ENCODE peak calls at places on chromosome 3, in six cellular contexts. B is GM12878, O is K562, Q is A549, I is NB4, X is HepG2. A is an unnamed sample.

GRCh38 chr3:175002732-175003143 is 143.6 kb downstream of the NAALADL2 start:
- DNase-seq in X (no peak), B (no peak), I (no peak), O (no peak), Q (no peak), A (no peak)

GRCh38 chr3:174495231-174495755 is 363.8 kb upstream of the NAALADL2 start:
- DNase-seq in X (no peak), I (no peak), Q (no peak), B (no peak), O (no peak), A (no peak)

GRCh38 chr3:23865595-23866396 is 51.0 kb downstream of the NKIRAS1 start:
- DNase-seq in Q (peak), B (peak), O (no peak), X (peak), I (no peak), A (peak)

GRCh38 chr3:106206165-106206564 is 337.4 kb upstream of the CBLB start:
- DNase-seq in I (no peak), Q (no peak), X (no peak), O (no peak), B (peak), A (peak)

GRCh38 chr3:2504912-2505311 is 406.2 kb downstream of the CNTN4 start:
- DNase-seq in O (no peak), X (no peak), Q (no peak), B (no peak), I (no peak), A (no peak)

GRCh38 chr3:188331166-188331565 is 177.2 kb downstream of the LPP start:
- DNase-seq in I (no peak), X (no peak), B (no peak), O (no peak), Q (no peak), A (no peak)

GRCh38 chr3:109643590-109643989 is 306.2 kb upstream of the DPPA4 start:
- DNase-seq in Q (peak), B (no peak), O (no peak), I (peak), X (peak), A (no peak)

GRCh38 chr3:66490214-66490613 is 10.6 kb downstream of the LRIG1 start:
- DNase-seq in B (no peak), O (no peak), I (no peak), X (no peak), Q (no peak), A (peak)

GRCh38 chr3:45940781-45941365 is 2.4 kb upstream of the CXCR6 start:
- DNase-seq in X (no peak), B (no peak), Q (no peak), O (no peak), I (no peak), A (no peak)

GRCh38 chr3:31105438-31106077 is 211.1 kb upstream of the GADL1 start:
- DNase-seq in O (peak), Q (peak), X (no peak), B (no peak), I (no peak), A (peak)

GRCh38 chr3:96970211-96970610 is 155.8 kb downstream of the EPHA6 start:
- DNase-seq in B (no peak), O (no peak), I (no peak), Q (no peak), X (no peak), A (no peak)

GRCh38 chr3:167901087-167901486 is 165.6 kb downstream of the SERPINI1 start:
- DNase-seq in Q (no peak), X (no peak), I (no peak), O (no peak), B (no peak), A (no peak)

GRCh38 chr3:30518201-30518864 is 88.1 kb upstream of the TGFBR2 start:
- DNase-seq in Q (peak), X (peak), I (no peak), O (no peak), B (no peak), A (peak)

DNA sequence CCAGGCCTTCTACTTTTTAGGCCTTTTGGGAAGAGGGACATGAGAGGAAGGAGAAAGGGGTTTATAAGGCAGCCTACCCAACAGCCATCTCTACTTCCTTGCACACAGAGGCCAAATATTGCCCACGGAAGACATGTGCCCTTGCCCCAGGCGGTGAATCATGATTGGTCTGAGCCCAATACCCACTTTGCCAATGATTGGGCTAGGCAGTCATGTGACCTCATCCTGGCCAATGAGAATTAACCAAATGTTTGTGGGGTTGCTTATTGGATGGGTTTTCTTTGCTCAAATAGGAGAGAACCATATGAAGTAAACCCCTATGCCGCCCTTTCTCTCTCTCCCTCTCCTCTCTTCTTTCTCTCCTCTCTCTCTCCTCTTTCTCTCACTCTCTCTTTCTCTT is 42.1 kb upstream of the ATP1B3 start:
- DNase-seq in X (no peak), Q (no peak), B (no peak), I (no peak), O (peak), A (no peak)
- TF ChIP-seq MYC in X (no peak), Q (no peak), B (no peak), I (no peak), O (no peak), A (no peak)

GRCh38 chr3:99317196-99317595 is 321.2 kb upstream of the COL8A1 start:
- DNase-seq in O (no peak), B (no peak), Q (no peak), I (no peak), X (no peak), A (no peak)

GRCh38 chr3:99321261-99321660 is 317.1 kb upstream of the COL8A1 start:
- DNase-seq in O (no peak), Q (no peak), I (no peak), X (no peak), B (no peak), A (peak)

GRCh38 chr3:99319450-99319849 is 318.9 kb upstream of the COL8A1 start:
- DNase-seq in O (no peak), B (no peak), Q (no peak), I (no peak), X (no peak), A (no peak)

GRCh38 chr3:99322551-99322950 is 315.8 kb upstream of the COL8A1 start:
- DNase-seq in B (no peak), I (no peak), X (no peak), O (no peak), Q (no peak), A (no peak)

GRCh38 chr3:99319961-99320360 is 318.4 kb upstream of the COL8A1 start:
- DNase-seq in I (no peak), O (no peak), B (no peak), Q (no peak), X (no peak), A (peak)
- TF ChIP-seq MYC in I (no peak), O (no peak), B (no peak), Q (no peak), X (no peak), A (no peak)

GRCh38 chr3:184289426-184289938 is 9.6 kb upstream of the PSMD2 start:
- DNase-seq in B (no peak), O (peak), I (peak), X (no peak), Q (peak), A (peak)
- TF ChIP-seq MYC in B (no peak), O (no peak), I (peak), X (no peak), Q (no peak), A (no peak)

GRCh38 chr3:177294221-177294620 is 96.9 kb upstream of the TBL1XR1 start:
- DNase-seq in O (no peak), Q (no peak), B (no peak), I (no peak), X (no peak), A (no peak)
- TF ChIP-seq MYC in O (no peak), Q (no peak), B (no peak), I (no peak), X (no peak), A (no peak)

DNA sequence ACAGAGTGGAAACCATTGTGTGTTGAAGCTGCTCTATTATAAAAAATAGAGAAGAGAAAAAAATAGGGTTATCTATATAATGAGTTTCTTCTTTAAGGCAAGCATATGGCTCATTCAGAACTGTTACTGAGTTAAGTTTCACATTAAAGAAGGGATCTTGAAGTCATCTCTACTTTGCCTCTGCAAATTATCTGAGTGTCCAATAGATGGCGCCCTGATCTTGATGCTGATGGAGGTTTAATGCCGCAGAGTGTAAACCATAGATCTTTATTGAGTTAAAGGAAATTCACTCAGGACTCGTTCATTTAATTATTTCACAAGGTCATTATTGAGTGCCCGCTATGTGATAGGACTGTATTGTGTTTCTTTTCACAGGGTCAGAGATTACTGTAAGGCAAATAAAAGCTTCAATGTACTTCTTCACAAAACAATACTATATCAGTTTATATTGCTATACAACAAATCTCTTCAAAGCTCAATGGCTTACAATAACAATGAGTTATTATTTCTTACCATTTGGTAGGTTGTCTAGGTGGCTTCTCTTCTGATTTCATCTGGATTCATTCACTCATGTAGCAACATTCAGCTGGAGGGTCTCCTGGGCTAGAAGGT is 171.4 kb downstream of the NSUN3 start:
- DNase-seq in X (peak), Q (peak), O (peak), I (peak), B (no peak), A (peak)
- TF ChIP-seq MYC in X (no peak), Q (no peak), O (no peak), I (no peak), B (no peak), A (no peak)

GRCh38 chr3:124486324-124486723 is 243.9 kb upstream of the UMPS start:
- DNase-seq in I (no peak), Q (peak), O (no peak), X (no peak), B (no peak), A (no peak)

GRCh38 chr3:124489506-124489905 is 240.7 kb upstream of the UMPS start:
- DNase-seq in Q (no peak), I (no peak), O (no peak), B (no peak), X (no peak), A (no peak)

GRCh38 chr3:124478834-124479233 is 251.4 kb upstream of the UMPS start:
- DNase-seq in B (no peak), Q (no peak), O (no peak), X (no peak), I (no peak), A (no peak)

DNA sequence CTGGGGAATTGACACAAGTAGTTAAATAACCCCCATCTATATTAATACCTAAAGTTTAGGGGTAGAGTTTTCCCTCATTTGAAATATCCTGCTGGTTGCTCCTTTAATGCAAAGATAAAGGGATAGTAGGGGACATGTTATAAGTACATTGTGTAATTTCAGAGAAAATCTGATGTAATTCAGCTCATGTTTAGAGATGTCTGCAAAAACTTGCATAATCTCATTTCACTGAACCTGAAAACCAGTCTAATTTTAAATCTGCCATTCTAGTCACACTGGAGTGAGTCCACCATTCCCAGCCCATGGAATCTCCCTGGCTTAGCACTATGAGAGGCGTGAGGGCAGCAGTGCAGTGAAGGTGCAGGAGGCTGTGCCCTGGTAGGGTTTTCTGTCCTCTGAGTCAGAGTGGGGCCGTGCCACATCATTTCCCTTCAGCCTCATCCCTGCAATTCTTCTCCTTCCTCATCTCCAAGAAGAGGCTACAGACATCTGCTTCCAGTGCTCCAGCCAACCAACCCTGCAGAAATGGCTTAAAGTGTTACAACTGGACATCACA is 246.3 kb upstream of the UMPS start:
- DNase-seq in I (no peak), O (no peak), Q (no peak), X (no peak), B (no peak), A (no peak)
- TF ChIP-seq MYC in I (no peak), O (no peak), Q (no peak), X (no peak), B (no peak), A (no peak)

DNA sequence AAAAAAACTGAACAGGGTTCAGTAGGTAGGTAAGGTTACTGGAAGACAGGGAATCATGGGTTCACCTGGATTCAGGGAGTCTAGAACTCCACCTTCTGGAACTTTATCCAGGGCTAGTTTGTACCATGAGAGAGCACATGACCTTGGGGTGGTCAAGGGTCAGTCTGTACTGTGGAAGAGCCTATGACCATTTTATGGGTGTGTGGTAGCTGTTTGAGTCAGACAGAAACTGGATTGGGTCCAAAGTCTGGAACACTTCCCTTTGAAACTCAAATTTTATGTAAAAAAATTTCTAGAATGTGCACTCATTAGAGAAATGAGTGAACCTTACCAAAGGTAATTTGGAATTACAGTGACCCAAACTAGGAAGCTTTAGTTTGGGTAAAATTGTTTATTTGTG is 486.0 kb upstream of the AGTR1 start:
- DNase-seq in O (no peak), B (no peak), I (no peak), X (peak), Q (no peak), A (no peak)
- TF ChIP-seq MYC in O (no peak), B (no peak), I (no peak), X (no peak), Q (no peak), A (no peak)

GRCh38 chr3:126983653-126984390 is 907 bp downstream of the PLXNA1 start:
- DNase-seq in B (no peak), Q (no peak), X (no peak), I (peak), O (peak), A (no peak)

GRCh38 chr3:126983276-126983652 is 349 bp downstream of the PLXNA1 start:
- DNase-seq in B (no peak), Q (no peak), O (peak), X (no peak), I (no peak), A (no peak)

GRCh38 chr3:126985143-126985985 is 2.4 kb downstream of the PLXNA1 start:
- DNase-seq in Q (no peak), O (no peak), I (no peak), X (no peak), B (no peak), A (no peak)

GRCh38 chr3:126986001-126986400 is 3.1 kb downstream of the PLXNA1 start:
- DNase-seq in B (no peak), Q (no peak), O (peak), I (no peak), X (no peak), A (no peak)

DNA sequence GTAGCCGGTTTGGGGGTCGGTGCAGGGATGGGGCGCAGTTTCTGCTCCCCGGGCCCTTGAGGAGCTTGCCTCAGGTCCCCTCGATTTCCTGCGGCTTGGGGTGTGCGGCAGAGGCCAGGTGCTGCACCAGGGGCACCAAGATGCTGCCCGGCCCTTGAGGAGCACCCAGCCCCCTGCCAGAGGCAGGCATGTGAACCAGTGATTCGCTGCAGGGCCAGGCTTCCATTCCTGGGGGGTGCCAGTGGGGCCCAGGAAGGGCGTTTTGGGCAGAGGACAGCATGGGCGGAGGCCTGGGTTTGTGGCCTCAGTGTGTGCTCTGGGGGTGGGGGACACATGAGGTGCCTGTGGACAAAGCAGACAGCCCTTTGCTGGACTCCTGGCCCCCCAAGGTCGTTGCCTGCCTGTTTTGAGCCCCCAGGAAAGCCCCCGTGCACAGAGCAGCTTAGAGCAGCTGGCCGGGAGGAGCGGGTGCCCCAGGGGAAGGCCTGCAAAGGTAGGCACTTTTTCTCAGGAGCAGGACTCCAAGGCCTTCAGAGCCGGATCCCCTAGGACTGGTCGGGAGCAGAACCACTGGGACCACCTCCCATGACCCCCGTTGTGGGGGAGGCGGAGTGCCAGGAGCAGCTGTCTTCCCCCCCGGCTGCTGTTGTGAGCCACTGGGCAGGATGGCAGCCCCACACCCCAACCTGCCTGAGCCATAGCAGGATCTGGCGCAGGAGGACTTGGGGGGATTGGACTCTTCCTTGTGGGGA is 1.7 kb downstream of the PLXNA1 start:
- DNase-seq in O (no peak), Q (no peak), B (no peak), I (no peak), X (no peak), A (no peak)
- TF ChIP-seq MYC in O (no peak), Q (no peak), B (no peak), I (no peak), X (no peak), A (no peak)

DNA sequence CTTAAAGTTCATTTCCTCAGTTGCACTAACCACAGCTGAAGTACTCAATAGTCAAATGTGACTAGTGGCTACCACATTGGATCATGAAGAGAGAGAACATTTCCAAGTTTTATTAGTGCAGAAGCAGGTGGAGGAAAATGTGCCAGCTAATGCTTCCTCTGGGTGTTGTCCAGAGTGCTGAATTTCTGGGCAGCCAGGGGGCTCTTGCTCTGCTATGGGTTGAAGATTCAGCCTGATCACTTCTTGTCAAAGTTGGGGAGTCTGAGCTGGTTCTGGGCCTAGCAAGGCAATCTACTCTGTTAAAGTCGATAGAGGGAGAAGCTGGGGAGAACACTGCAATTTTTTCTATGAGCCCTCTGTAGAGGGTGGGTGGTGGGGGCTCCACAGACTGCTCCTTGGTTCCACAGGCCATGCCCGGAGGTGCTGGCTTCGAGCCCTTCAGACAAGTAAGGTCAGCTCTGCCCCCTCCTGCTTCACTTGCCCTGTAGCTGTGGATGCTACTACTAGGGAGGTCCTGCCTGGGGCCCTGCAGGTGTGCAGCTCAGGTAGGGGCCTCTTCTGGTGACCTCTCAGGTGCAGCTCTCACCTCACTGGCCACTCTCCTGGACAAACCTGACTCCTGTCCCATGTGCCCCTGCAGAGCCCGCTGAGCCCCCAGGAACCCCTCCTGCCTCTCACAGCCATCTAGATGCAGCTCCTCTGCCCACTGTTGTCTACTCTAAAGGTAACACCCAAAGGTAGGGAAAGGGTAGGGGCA is 8.2 kb downstream of the ALG3 start:
- DNase-seq in B (no peak), O (no peak), Q (no peak), X (no peak), I (peak), A (peak)
- TF ChIP-seq MYC in B (no peak), O (no peak), Q (no peak), X (no peak), I (no peak), A (no peak)

DNA sequence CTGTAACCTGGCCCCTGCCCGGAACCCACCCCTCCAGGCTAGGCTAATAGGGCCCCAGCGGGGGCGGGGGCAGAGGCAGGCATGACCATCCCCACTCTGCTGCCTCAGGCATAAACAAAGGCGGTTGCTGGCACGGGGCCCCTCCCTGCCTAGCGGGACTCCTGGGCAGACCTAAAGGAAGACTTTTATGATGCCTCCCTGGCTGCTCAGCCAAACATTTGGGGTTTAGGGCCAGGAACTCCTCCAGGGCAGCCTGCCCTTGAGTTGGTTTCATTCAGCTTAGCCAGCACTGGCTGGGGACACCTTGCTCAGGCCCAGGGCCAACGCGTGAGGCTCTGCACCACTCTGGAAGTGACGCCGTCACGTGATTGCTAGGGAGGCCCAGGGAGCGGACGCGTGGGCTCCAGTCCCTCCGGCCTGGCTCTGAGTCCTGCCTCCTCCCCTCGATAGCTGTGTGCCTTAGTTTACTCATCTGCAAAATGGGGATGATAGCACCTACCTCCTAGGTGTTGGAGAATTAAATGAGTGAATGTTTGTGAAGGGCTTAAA is 27.8 kb downstream of the HDAC11 start:
- DNase-seq in X (no peak), Q (no peak), B (no peak), I (no peak), O (no peak), A (no peak)
- TF ChIP-seq MYC in X (no peak), Q (no peak), B (no peak), I (no peak), O (no peak), A (no peak)